ENCODE peak calls at places on chromosomes 5 and 9, in eight cellular contexts. N is A549, Q is tibial artery, Y is neural crest cell, V is BJ, S is dorsolateral prefrontal cortex, H is nephron progenitor cell, D is psoas muscle. M is an unnamed sample.

GRCh38 chr9:72597181-72597517 is 75.7 kb downstream of the TMC1 start:
- DNase-seq in H (no peak), D (no peak), Y (no peak), V (no peak), N (no peak), Q (no peak), S (no peak), M (no peak)

GRCh38 chr9:111728617-111729366 is 65.9 kb downstream of the SHOC1 start:
- DNase-seq in V (peak; percentile 67), D (no peak), H (no peak), S (no peak), Y (no peak), N (peak; percentile 41), Q (no peak), M (no peak)

GRCh38 chr5:159781626-159782157 is 134.6 kb upstream of the ADRA1B start:
- DNase-seq in V (no peak), Y (no peak), Q (no peak), D (no peak), N (no peak), H (no peak), S (no peak), M (no peak)

GRCh38 chr5:126445502-126446174 is 22.4 kb downstream of the GRAMD2B start:
- DNase-seq in Q (no peak), V (no peak), N (no peak), H (no peak), Y (no peak), S (no peak), D (no peak), M (no peak)

GRCh38 chr9:107720511-107720910 is 230.9 kb upstream of the KLF4 start:
- DNase-seq in H (no peak), V (no peak), Q (no peak), N (no peak), S (no peak), D (no peak), Y (no peak), M (no peak)

GRCh38 chr5:174722500-174722899 is 1.9 kb upstream of the MSX2 start:
- DNase-seq in D (no peak), H (no peak), S (no peak), N (no peak), Y (no peak), Q (no peak), V (no peak), M (no peak)

GRCh38 chr5:34022131-34022705 is 14.4 kb upstream of the AMACR start:
- DNase-seq in N (no peak), H (no peak), V (no peak), Y (no peak), Q (no peak), S (no peak), D (no peak), M (no peak)

GRCh38 chr9:14417230-14417629 is 103.3 kb upstream of the NFIB start:
- DNase-seq in V (no peak), H (no peak), N (no peak), D (no peak), Q (no peak), Y (no peak), S (no peak), M (no peak)

GRCh38 chr5:96157841-96158291 is 196.2 kb upstream of the ELL2 start:
- DNase-seq in N (no peak), D (no peak), Y (no peak), H (no peak), V (no peak), Q (no peak), S (no peak), M (no peak)

GRCh38 chr5:144028644-144029043 is 141.8 kb downstream of the YIPF5 start:
- DNase-seq in Y (no peak), H (no peak), V (peak; percentile 93), N (no peak), D (no peak), Q (no peak), S (no peak), M (no peak)

DNA sequence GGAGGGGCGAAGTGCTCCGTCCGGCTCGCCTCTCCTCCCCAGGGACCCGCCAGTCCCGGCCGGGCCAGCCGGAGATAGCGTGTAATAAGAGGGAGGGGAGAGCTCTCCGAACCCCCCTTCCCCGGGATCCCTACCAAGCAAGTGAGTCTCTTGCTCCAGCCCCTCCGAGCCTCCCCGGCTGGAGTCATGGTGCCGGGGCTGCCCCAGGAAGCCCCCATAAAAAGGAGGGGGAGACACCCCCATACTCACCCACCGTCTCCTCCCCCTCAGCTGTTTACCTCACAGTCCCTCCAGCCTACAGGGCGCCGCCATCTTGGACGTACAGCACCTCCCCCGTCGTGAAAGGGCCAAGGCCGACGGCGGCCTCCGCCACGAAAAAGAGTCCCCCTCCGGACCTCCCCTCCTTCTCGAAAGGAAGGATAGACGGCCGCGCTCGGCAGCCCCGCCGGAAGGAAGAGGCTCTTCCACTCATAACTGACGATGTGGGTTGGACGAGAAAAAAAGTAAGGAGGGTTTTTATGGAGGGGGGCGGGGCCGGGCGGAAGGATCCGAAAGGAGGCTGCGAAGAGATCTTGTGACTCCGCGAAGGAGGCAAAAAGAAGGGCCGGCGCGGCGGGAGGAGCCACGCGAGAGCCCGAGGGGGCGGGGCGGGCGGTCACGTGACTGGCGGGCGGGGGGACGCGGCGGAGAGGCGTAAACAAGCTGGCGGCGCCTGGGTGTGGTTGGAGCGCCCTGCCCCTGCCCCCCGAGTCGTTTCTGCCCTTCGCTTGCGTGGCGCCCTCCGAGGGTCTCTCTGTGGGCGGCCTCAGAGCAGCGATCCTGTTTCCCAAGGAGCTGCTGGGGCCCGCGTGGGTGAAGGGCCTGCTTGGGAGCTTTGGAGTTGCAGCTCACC is at the start of gene TSC1:
- DNase-seq in Q (peak; percentile 94), Y (peak; percentile 95), H (peak; percentile 99), V (peak; percentile 76), D (peak; percentile 99), N (peak; percentile 84), S (peak; percentile 91), M (peak; percentile 70)
- TF ChIP-seq CTCF in Q (no peak), Y (no peak), H (no peak), V (no peak), D (no peak), N (no peak), S (peak; percentile 9), M (no peak)

GRCh38 chr5:149932445-149933350 is 11.9 kb downstream of the PDE6A start:
- DNase-seq in S (no peak), H (peak; percentile 37), Y (no peak), Q (no peak), V (no peak), D (peak; percentile 73), N (peak; percentile 54), M (no peak)
- TF ChIP-seq CTCF in S (no peak), H (peak; percentile 37), Y (peak; percentile 44), Q (peak; percentile 31), V (no peak), D (peak; percentile 58), N (peak; percentile 78), M (no peak)

DNA sequence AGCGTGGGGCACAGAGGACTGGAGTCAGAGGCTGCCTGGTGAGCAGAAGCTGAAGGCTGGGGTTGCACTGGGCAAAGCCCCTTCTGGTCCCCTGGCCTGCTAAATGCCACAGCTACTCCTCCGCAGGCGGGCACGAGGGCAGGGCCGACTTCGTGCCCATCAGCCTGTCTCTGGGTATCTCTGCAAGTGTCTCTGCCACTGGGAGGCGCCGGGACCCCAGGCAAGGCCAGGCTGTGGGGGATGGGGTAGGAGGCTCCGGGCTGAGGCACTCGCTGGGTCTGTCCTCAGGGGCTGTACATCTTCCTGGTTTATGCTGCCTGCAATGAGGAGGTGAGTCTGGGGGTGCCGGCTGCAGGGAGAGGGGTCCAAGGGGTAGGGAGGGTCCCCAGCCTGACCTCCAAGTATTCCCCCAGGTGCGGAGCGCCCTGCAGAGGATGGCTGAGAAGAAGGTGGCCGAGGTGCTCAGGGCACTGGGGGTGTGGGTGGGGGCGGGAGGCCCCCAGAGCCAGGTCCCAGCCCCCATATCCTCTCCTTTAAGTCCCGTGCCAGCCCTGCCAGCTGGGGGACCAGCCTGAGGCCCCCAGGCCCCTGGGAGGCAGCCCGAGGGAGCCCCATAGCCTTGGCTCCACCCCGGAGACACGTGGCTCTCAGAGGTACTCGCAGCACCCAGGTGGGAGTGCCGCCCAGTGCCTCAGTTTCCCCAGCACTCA is 25.1 kb downstream of the ADGRD2 start:
- DNase-seq in H (no peak), S (no peak), Y (no peak), Q (no peak), D (peak; percentile 34), N (no peak), V (no peak), M (no peak)
- TF ChIP-seq CTCF in H (no peak), S (no peak), Y (no peak), Q (no peak), D (no peak), N (no peak), V (no peak), M (peak; percentile 26)

DNA sequence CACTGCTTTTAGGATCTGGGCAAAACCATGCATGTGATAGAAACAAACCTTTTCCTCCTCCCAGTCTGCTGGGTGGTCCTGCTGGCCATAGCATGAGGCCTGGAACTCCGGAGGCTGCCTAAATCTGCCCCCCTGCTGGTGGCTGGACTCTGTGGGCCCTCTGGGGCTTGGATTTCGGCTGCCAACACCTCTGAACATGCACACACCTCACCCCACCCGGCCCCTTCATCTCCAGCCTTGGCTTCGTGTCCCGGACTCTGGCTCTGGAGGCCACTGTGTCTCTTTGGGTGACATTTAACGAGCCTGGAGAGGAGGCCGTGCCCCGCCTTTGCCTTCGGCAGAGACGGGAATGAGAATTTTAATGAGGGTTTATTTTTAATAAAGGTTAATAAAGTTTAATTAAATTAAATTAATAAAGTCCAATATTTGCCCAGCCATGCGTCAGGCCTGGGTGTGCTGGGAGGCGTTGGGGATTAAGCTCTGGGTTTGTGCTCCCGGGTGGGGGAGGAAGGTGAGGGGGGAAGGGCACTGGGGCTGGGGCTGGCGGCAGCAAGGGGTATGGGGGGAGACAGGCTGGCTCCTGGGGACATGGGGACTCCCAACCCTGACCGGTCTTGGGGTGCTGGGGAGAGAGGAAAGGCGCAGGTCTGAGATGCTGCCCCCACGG is 251.8 kb downstream of the PBX3 start:
- DNase-seq in Y (no peak), S (no peak), D (peak; percentile 42), V (no peak), N (no peak), Q (no peak), H (no peak), M (no peak)
- TF ChIP-seq CTCF in Y (no peak), S (no peak), D (no peak), V (no peak), N (no peak), Q (no peak), H (no peak), M (no peak)

GRCh38 chr5:120082316-120083068 is 381.6 kb upstream of the PRR16 start:
- DNase-seq in N (no peak), D (no peak), V (no peak), S (no peak), H (no peak), Y (no peak), Q (no peak), M (no peak)
- TF ChIP-seq CTCF in N (no peak), D (no peak), V (no peak), S (no peak), H (no peak), Y (no peak), Q (no peak), M (no peak)

GRCh38 chr9:12775963-12776774 is 1.3 kb downstream of the LURAP1L start:
- DNase-seq in V (no peak), Q (peak; percentile 89), N (peak; percentile 81), Y (peak; percentile 62), D (peak; percentile 86), H (peak; percentile 76), S (peak; percentile 89), M (no peak)
- TF ChIP-seq CTCF in V (peak; percentile 57), Q (peak; percentile 50), N (peak; percentile 65), Y (peak; percentile 60), D (peak; percentile 37), H (peak; percentile 39), S (peak; percentile 49), M (peak; percentile 61)

M was measured in D721Med.